ENCODE peak calls at places on chromosomes 11 and 22, in nine cellular contexts. One of them, this sample, is unnamed.

GRCh38 chr11:111697910-111698309 is 68.3 kb downstream of the PPP2R1B start:
- DNase-seq in K562: no peak
- DNase-seq in left lung: no peak
- DNase-seq in A549: no peak
- DNase-seq in stomach: no peak
- DNase-seq in NB4: no peak
- DNase-seq in vagina: no peak
- DNase-seq in fibroblast of mammary gland: no peak
- DNase-seq in fibroblast of lung: no peak
- DNase-seq in this sample: no peak

GRCh38 chr22:26038365-26038764 is 130.9 kb upstream of the SEZ6L start:
- DNase-seq in K562: no peak
- DNase-seq in left lung: no peak
- DNase-seq in A549: no peak
- DNase-seq in stomach: no peak
- DNase-seq in NB4: no peak
- DNase-seq in vagina: no peak
- DNase-seq in fibroblast of mammary gland: no peak
- DNase-seq in fibroblast of lung: no peak
- DNase-seq in this sample: no peak

GRCh38 chr11:498297-499181 is 8.5 kb downstream of the RNH1 start:
- DNase-seq in K562: no peak
- DNase-seq in left lung: no peak
- DNase-seq in A549: no peak
- DNase-seq in stomach: no peak
- DNase-seq in NB4: no peak
- DNase-seq in vagina: no peak
- DNase-seq in fibroblast of mammary gland: no peak
- DNase-seq in fibroblast of lung: no peak
- DNase-seq in this sample: no peak

GRCh38 chr11:72634472-72635095 is 39.6 kb downstream of the PDE2A start:
- DNase-seq in K562: no peak
- DNase-seq in left lung: no peak
- DNase-seq in A549: no peak
- DNase-seq in stomach: no peak
- DNase-seq in NB4: no peak
- DNase-seq in vagina: no peak
- DNase-seq in fibroblast of mammary gland: no peak
- DNase-seq in fibroblast of lung: no peak
- DNase-seq in this sample: no peak

GRCh38 chr11:116221351-116221750 is 551.4 kb downstream of the BUD13 start:
- DNase-seq in K562: no peak
- DNase-seq in left lung: no peak
- DNase-seq in A549: no peak
- DNase-seq in stomach: no peak
- DNase-seq in NB4: no peak
- DNase-seq in vagina: no peak
- DNase-seq in fibroblast of mammary gland: no peak
- DNase-seq in fibroblast of lung: peak
- DNase-seq in this sample: no peak

GRCh38 chr11:10477690-10478046 is 22.6 kb downstream of the AMPD3 start:
- DNase-seq in K562: no peak
- DNase-seq in left lung: no peak
- DNase-seq in A549: no peak
- DNase-seq in stomach: no peak
- DNase-seq in NB4: no peak
- DNase-seq in vagina: no peak
- DNase-seq in fibroblast of mammary gland: no peak
- DNase-seq in fibroblast of lung: no peak
- DNase-seq in this sample: no peak

GRCh38 chr11:118305726-118306125 is 1.2 kb downstream of the CD3E start:
- DNase-seq in K562: no peak
- DNase-seq in left lung: no peak
- DNase-seq in A549: no peak
- DNase-seq in stomach: no peak
- DNase-seq in NB4: no peak
- DNase-seq in vagina: no peak
- DNase-seq in fibroblast of mammary gland: no peak
- DNase-seq in fibroblast of lung: no peak
- DNase-seq in this sample: no peak

GRCh38 chr22:50469377-50470305 is 5.2 kb downstream of the SBF1 start:
- DNase-seq in K562: peak
- DNase-seq in left lung: peak
- DNase-seq in A549: no peak
- DNase-seq in stomach: peak
- DNase-seq in NB4: peak
- DNase-seq in vagina: no peak
- DNase-seq in fibroblast of mammary gland: peak
- DNase-seq in fibroblast of lung: peak
- DNase-seq in this sample: peak

GRCh38 chr11:92569717-92570116 is 345.1 kb downstream of the FAT3 start:
- DNase-seq in K562: no peak
- DNase-seq in left lung: no peak
- DNase-seq in A549: no peak
- DNase-seq in stomach: no peak
- DNase-seq in NB4: no peak
- DNase-seq in vagina: no peak
- DNase-seq in fibroblast of mammary gland: no peak
- DNase-seq in fibroblast of lung: no peak
- DNase-seq in this sample: no peak

GRCh38 chr22:27238935-27239510 is 562.5 kb downstream of the MN1 start:
- DNase-seq in K562: peak
- DNase-seq in left lung: peak
- DNase-seq in A549: peak
- DNase-seq in stomach: no peak
- DNase-seq in NB4: no peak
- DNase-seq in vagina: no peak
- DNase-seq in fibroblast of mammary gland: peak
- DNase-seq in fibroblast of lung: peak
- DNase-seq in this sample: no peak

GRCh38 chr22:49197986-49198704 is 629.5 kb downstream of the BRD1 start:
- DNase-seq in K562: no peak
- DNase-seq in left lung: peak
- DNase-seq in A549: no peak
- DNase-seq in stomach: no peak
- DNase-seq in NB4: no peak
- DNase-seq in vagina: no peak
- DNase-seq in fibroblast of mammary gland: no peak
- DNase-seq in fibroblast of lung: no peak
- DNase-seq in this sample: no peak

GRCh38 chr11:862028-862703 is 19.5 kb downstream of the TSPAN4 start:
- DNase-seq in K562: peak
- DNase-seq in left lung: no peak
- DNase-seq in A549: no peak
- DNase-seq in stomach: peak
- DNase-seq in NB4: no peak
- DNase-seq in vagina: no peak
- DNase-seq in fibroblast of mammary gland: no peak
- DNase-seq in fibroblast of lung: no peak
- DNase-seq in this sample: no peak

GRCh38 chr11:59206635-59207034 is 6.1 kb downstream of the MPEG1 start:
- DNase-seq in K562: peak
- DNase-seq in left lung: no peak
- DNase-seq in A549: peak
- DNase-seq in stomach: peak
- DNase-seq in NB4: peak
- DNase-seq in vagina: no peak
- DNase-seq in fibroblast of mammary gland: no peak
- DNase-seq in fibroblast of lung: no peak
- DNase-seq in this sample: no peak

GRCh38 chr11:10327254-10327653 is 22.4 kb downstream of the ADM start:
- DNase-seq in K562: peak
- DNase-seq in left lung: no peak
- DNase-seq in A549: no peak
- DNase-seq in stomach: no peak
- DNase-seq in NB4: no peak
- DNase-seq in vagina: no peak
- DNase-seq in fibroblast of mammary gland: peak
- DNase-seq in fibroblast of lung: peak
- DNase-seq in this sample: no peak

GRCh38 chr11:123590296-123590912 is 64.0 kb downstream of the SCN3B start:
- DNase-seq in K562: no peak
- DNase-seq in left lung: no peak
- DNase-seq in A549: peak
- DNase-seq in stomach: peak
- DNase-seq in NB4: no peak
- DNase-seq in vagina: no peak
- DNase-seq in fibroblast of mammary gland: peak
- DNase-seq in fibroblast of lung: peak
- DNase-seq in this sample: no peak
- TF ChIP-seq CTCF in K562: no peak
- TF ChIP-seq CTCF in left lung: no peak
- TF ChIP-seq CTCF in A549: no peak
- TF ChIP-seq CTCF in stomach: no peak
- TF ChIP-seq CTCF in NB4: no peak
- TF ChIP-seq CTCF in vagina: no peak
- TF ChIP-seq CTCF in fibroblast of mammary gland: no peak
- TF ChIP-seq CTCF in fibroblast of lung: no peak
- TF ChIP-seq CTCF in this sample: no peak

DNA sequence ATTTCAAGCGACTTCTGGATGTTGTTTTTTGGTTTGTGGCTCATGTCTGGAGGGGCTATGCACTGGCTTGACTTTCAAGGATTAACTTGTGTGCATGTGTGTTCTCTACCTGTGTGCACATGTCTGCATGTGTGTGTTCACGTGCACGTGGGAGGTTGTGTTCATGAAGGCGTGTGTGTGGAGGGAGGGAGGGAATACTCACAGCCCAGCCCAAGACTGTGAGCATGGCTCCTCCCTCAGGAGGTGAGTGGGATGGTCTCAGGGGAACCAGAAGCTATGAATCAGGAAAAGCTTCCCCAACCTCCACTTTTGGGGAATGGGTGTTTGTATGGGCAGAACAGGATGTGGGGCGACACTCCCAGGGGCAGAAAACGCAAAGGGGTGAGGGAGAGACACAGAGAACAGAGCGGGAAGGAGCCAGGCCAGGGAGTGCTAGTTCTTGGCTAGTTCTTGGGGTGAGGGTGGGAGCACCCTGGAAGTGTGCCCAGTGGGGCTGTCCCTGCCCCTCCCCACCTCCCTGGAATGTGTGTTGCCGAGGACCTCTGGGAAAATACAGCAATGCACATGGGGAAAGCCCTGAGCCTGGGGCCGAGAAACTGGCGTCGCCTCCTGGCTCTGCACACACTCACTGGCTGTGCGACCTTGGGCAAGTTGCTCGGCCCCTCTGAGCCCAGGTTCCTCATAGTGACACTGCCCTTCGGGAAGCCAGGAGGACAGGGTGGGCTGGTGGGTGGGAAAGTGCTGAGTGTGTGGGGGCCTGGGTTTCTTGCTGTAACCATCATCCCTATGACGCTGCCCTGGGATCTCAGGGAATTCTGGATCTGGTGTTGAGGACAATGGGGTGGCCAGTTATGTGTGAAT is 16.9 kb upstream of the ALX4 start:
- DNase-seq in K562: peak
- DNase-seq in left lung: no peak
- DNase-seq in A549: no peak
- DNase-seq in stomach: no peak
- DNase-seq in NB4: no peak
- DNase-seq in vagina: no peak
- DNase-seq in fibroblast of mammary gland: peak
- DNase-seq in fibroblast of lung: no peak
- DNase-seq in this sample: no peak
- TF ChIP-seq CTCF in K562: peak
- TF ChIP-seq CTCF in left lung: no peak
- TF ChIP-seq CTCF in A549: peak
- TF ChIP-seq CTCF in stomach: no peak
- TF ChIP-seq CTCF in NB4: no peak
- TF ChIP-seq CTCF in vagina: no peak
- TF ChIP-seq CTCF in fibroblast of mammary gland: no peak
- TF ChIP-seq CTCF in fibroblast of lung: no peak
- TF ChIP-seq CTCF in this sample: no peak

GRCh38 chr11:112811781-112812180 is 149.4 kb upstream of the NCAM1 start:
- DNase-seq in K562: no peak
- DNase-seq in left lung: no peak
- DNase-seq in A549: no peak
- DNase-seq in stomach: no peak
- DNase-seq in NB4: no peak
- DNase-seq in vagina: no peak
- DNase-seq in fibroblast of mammary gland: no peak
- DNase-seq in fibroblast of lung: no peak
- DNase-seq in this sample: no peak
- TF ChIP-seq CTCF in K562: no peak
- TF ChIP-seq CTCF in left lung: no peak
- TF ChIP-seq CTCF in A549: no peak
- TF ChIP-seq CTCF in stomach: no peak
- TF ChIP-seq CTCF in NB4: no peak
- TF ChIP-seq CTCF in vagina: no peak
- TF ChIP-seq CTCF in fibroblast of mammary gland: no peak
- TF ChIP-seq CTCF in fibroblast of lung: no peak
- TF ChIP-seq CTCF in this sample: no peak

DNA sequence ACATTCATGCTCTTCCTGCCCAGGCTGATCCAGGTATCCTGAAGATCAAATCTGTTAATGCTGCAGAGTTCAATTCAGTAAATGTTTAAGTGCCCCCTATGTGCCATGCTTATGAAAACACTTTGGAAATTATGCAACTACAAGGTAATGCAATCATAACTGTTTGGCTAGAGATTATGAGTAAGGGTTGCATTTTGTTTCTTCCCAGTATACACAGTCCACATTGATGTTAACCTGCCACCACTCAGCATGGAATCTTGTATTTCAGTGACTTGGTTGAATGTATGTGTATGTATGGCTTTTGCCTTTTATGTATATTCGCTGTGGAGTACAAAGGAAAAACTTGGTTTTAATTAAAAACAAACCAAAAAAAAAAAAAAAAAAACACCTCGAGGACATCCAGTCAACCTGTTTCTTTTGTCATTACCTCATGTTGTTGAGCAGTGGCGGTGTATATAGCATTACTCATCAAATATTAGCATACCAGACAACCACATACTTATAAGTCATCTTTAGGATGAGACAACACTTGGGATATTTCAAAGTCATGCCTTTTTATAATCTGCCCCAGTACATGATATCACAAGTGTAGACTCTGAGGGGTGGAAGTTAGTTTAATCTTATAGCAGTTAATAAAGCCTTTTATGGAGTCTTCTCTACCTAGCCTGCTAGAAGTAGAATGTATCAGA is 86.1 kb upstream of the HORMAD2 start:
- DNase-seq in K562: no peak
- DNase-seq in left lung: no peak
- DNase-seq in A549: peak
- DNase-seq in stomach: no peak
- DNase-seq in NB4: peak
- DNase-seq in vagina: no peak
- DNase-seq in fibroblast of mammary gland: peak
- DNase-seq in fibroblast of lung: peak
- DNase-seq in this sample: no peak
- TF ChIP-seq CTCF in K562: no peak
- TF ChIP-seq CTCF in left lung: no peak
- TF ChIP-seq CTCF in A549: peak
- TF ChIP-seq CTCF in stomach: no peak
- TF ChIP-seq CTCF in NB4: no peak
- TF ChIP-seq CTCF in vagina: no peak
- TF ChIP-seq CTCF in fibroblast of mammary gland: peak
- TF ChIP-seq CTCF in fibroblast of lung: peak
- TF ChIP-seq CTCF in this sample: no peak

This sample was measured in activated B cell treated with CpG ODN at 0.5 μM for 24 hours.